ENCODE peak calls at places on chromosomes 16 and 17, in ten cellular contexts. T is IMR-90, J is uterus, F is Peyer's patch, Z is tibial nerve, I is tibial artery, S is fibroblast of lung, X is upper lobe of right lung, H is PC-3, R is coronary artery. K is an unnamed sample.

GRCh38 chr17:68973098-68973929 is 18.1 kb upstream of the ABCA8 start:
- DNase-seq in T (no peak), J (no peak), F (no peak), Z (no peak), I (no peak), S (no peak), X (no peak), H (no peak), R (no peak), K (no peak)

GRCh38 chr17:1787301-1787902 is 25.5 kb downstream of the SERPINF1 start:
- DNase-seq in T (peak), J (peak), F (peak), Z (no peak), I (peak), S (peak), X (no peak), H (peak), R (peak), K (peak)

GRCh38 chr16:83116274-83116892 is 489.6 kb downstream of the CDH13 start:
- DNase-seq in T (no peak), J (no peak), F (no peak), Z (no peak), I (no peak), S (no peak), X (no peak), H (no peak), R (no peak), K (no peak)

GRCh38 chr16:81755915-81756644 is 23.0 kb upstream of the PLCG2 start:
- DNase-seq in T (no peak), J (no peak), F (no peak), Z (no peak), I (no peak), S (no peak), X (no peak), H (no peak), R (no peak), K (no peak)

GRCh38 chr16:526181-527014 is 1.1 kb upstream of the CAPN15 start:
- DNase-seq in T (peak), J (no peak), F (peak), Z (no peak), I (peak), S (peak), X (peak), H (peak), R (peak), K (peak)

GRCh38 chr17:5042152-5043022 is 7.2 kb upstream of the SLC52A1 start:
- DNase-seq in T (no peak), J (no peak), F (peak), Z (no peak), I (no peak), S (no peak), X (no peak), H (no peak), R (no peak), K (no peak)

GRCh38 chr17:48522031-48522593 is 8.7 kb downstream of the HOXB1 start:
- DNase-seq in T (peak), J (peak), F (no peak), Z (no peak), I (no peak), S (peak), X (no peak), H (peak), R (no peak), K (no peak)

GRCh38 chr16:66924527-66925321 is 611 bp downstream of the RRAD start:
- DNase-seq in T (no peak), J (no peak), F (peak), Z (no peak), I (peak), S (no peak), X (peak), H (peak), R (no peak), K (peak)

GRCh38 chr17:76417499-76418143 is 33.2 kb downstream of the SPHK1 start:
- DNase-seq in T (no peak), J (no peak), F (no peak), Z (no peak), I (peak), S (peak), X (peak), H (no peak), R (no peak), K (no peak)

GRCh38 chr16:11024333-11025053 is 80.1 kb downstream of the CLEC16A start:
- DNase-seq in T (no peak), J (peak), F (no peak), Z (no peak), I (no peak), S (peak), X (no peak), H (peak), R (no peak), K (no peak)

GRCh38 chr17:30922235-30922993 is 669 bp downstream of the ADAP2 start:
- DNase-seq in T (no peak), J (no peak), F (peak), Z (no peak), I (peak), S (no peak), X (peak), H (no peak), R (no peak), K (peak)

GRCh38 chr16:56255904-56256303 is 64.6 kb downstream of the GNAO1 start:
- DNase-seq in T (no peak), J (no peak), F (no peak), Z (no peak), I (peak), S (no peak), X (no peak), H (no peak), R (no peak), K (no peak)

GRCh38 chr17:12665263-12666210 is at the start of gene MYOCD:
- DNase-seq in T (peak), J (peak), F (no peak), Z (no peak), I (peak), S (peak), X (peak), H (no peak), R (peak), K (peak)

GRCh38 chr16:88681709-88682451 is 4.4 kb downstream of the SNAI3 start:
- DNase-seq in T (peak), J (no peak), F (peak), Z (peak), I (no peak), S (peak), X (peak), H (no peak), R (no peak), K (peak)

GRCh38 chr17:7367918-7368596 is 12.8 kb upstream of the TNK1 start:
- DNase-seq in T (no peak), J (no peak), F (no peak), Z (no peak), I (no peak), S (no peak), X (no peak), H (no peak), R (no peak), K (no peak)

GRCh38 chr17:20703781-20704180 is 124.3 kb downstream of the CDRT15L2 start:
- DNase-seq in T (no peak), J (no peak), F (no peak), Z (no peak), I (no peak), S (no peak), X (no peak), H (peak), R (no peak), K (no peak)

GRCh38 chr16:26252598-26252997 is 560.8 kb downstream of the HS3ST4 start:
- DNase-seq in T (no peak), J (no peak), F (no peak), Z (no peak), I (no peak), S (no peak), X (no peak), H (no peak), R (no peak), K (no peak)

GRCh38 chr16:4314532-4315184 is 1.2 kb upstream of the GLIS2 start:
- DNase-seq in T (peak), J (no peak), F (no peak), Z (no peak), I (peak), S (peak), X (peak), H (peak), R (no peak), K (no peak)

GRCh38 chr16:13236308-13236707 is 334.9 kb downstream of the SHISA9 start:
- DNase-seq in T (no peak), J (no peak), F (no peak), Z (no peak), I (no peak), S (no peak), X (no peak), H (no peak), R (no peak), K (no peak)

GRCh38 chr16:82464192-82464591 is 162.6 kb upstream of the CDH13 start:
- DNase-seq in T (no peak), J (no peak), F (no peak), Z (no peak), I (no peak), S (no peak), X (no peak), H (no peak), R (no peak), K (no peak)

GRCh38 chr17:30493802-30494201 is 16.6 kb downstream of the GOSR1 start:
- DNase-seq in T (no peak), J (no peak), F (no peak), Z (no peak), I (no peak), S (no peak), X (no peak), H (no peak), R (no peak), K (no peak)

GRCh38 chr17:61380217-61380835 is 19.3 kb upstream of the TBX2 start:
- DNase-seq in T (no peak), J (no peak), F (no peak), Z (no peak), I (no peak), S (no peak), X (no peak), H (no peak), R (no peak), K (peak)

GRCh38 chr16:66741131-66741900 is 10.1 kb downstream of the DYNC1LI2 start:
- DNase-seq in T (peak), J (peak), F (peak), Z (peak), I (peak), S (peak), X (peak), H (peak), R (peak), K (peak)

GRCh38 chr17:5541610-5542202 is 42.6 kb downstream of the NLRP1 start:
- DNase-seq in T (no peak), J (no peak), F (no peak), Z (no peak), I (no peak), S (no peak), X (peak), H (no peak), R (peak), K (no peak)

GRCh38 chr17:78890111-78890897 is 12.7 kb downstream of the CEP295NL start:
- DNase-seq in T (no peak), J (no peak), F (peak), Z (peak), I (peak), S (no peak), X (peak), H (no peak), R (no peak), K (peak)

GRCh38 chr16:46918905-46919792 is 35.0 kb downstream of the GPT2 start:
- DNase-seq in T (no peak), J (no peak), F (peak), Z (no peak), I (no peak), S (no peak), X (no peak), H (no peak), R (no peak), K (no peak)

GRCh38 chr16:81956213-81956948 is 54.9 kb downstream of the SDR42E1 start:
- DNase-seq in T (no peak), J (no peak), F (no peak), Z (no peak), I (no peak), S (no peak), X (peak), H (no peak), R (no peak), K (peak)

GRCh38 chr17:82126479-82127314 is 28.7 kb upstream of the FASN start:
- DNase-seq in T (no peak), J (no peak), F (peak), Z (no peak), I (no peak), S (no peak), X (no peak), H (no peak), R (no peak), K (no peak)

GRCh38 chr17:8005951-8006730 is 3.7 kb downstream of the GUCY2D start:
- DNase-seq in T (no peak), J (no peak), F (no peak), Z (no peak), I (no peak), S (no peak), X (peak), H (no peak), R (peak), K (no peak)

GRCh38 chr17:41666336-41666680 is 22.4 kb upstream of the EIF1 start:
- DNase-seq in T (peak), J (no peak), F (peak), Z (no peak), I (no peak), S (peak), X (peak), H (peak), R (no peak), K (no peak)

GRCh38 chr17:72134560-72135399 is 14.0 kb downstream of the SOX9 start:
- DNase-seq in T (peak), J (no peak), F (no peak), Z (no peak), I (no peak), S (peak), X (no peak), H (peak), R (no peak), K (no peak)

GRCh38 chr17:78745407-78746088 is 36.5 kb downstream of the CYTH1 start:
- DNase-seq in T (peak), J (no peak), F (no peak), Z (peak), I (no peak), S (peak), X (no peak), H (peak), R (no peak), K (no peak)

GRCh38 chr17:79986441-79987186 is 49.1 kb downstream of the TBC1D16 start:
- DNase-seq in T (peak), J (no peak), F (no peak), Z (no peak), I (no peak), S (peak), X (no peak), H (no peak), R (no peak), K (peak)

GRCh38 chr17:21357281-21357680 is 18.9 kb upstream of the KCNJ12 start:
- DNase-seq in T (no peak), J (no peak), F (no peak), Z (no peak), I (no peak), S (no peak), X (no peak), H (no peak), R (no peak), K (no peak)

GRCh38 chr17:978110-979093 is 1.2 kb downstream of the NXN start:
- DNase-seq in T (peak), J (peak), F (no peak), Z (no peak), I (no peak), S (peak), X (peak), H (peak), R (no peak), K (no peak)

GRCh38 chr17:71247455-71248015 is 873.3 kb upstream of the SOX9 start:
- DNase-seq in T (no peak), J (no peak), F (no peak), Z (no peak), I (no peak), S (no peak), X (no peak), H (no peak), R (no peak), K (no peak)

GRCh38 chr17:62950067-62950466 is 16.0 kb upstream of the TANC2 start:
- DNase-seq in T (peak), J (peak), F (peak), Z (no peak), I (no peak), S (peak), X (no peak), H (peak), R (no peak), K (peak)

GRCh38 chr17:35612924-35613521 is 25.9 kb downstream of the AP2B1 start:
- DNase-seq in T (peak), J (no peak), F (peak), Z (peak), I (no peak), S (peak), X (no peak), H (peak), R (no peak), K (no peak)

GRCh38 chr16:19269098-19269497 is 16.4 kb upstream of the CLEC19A start:
- DNase-seq in T (no peak), J (no peak), F (no peak), Z (no peak), I (no peak), S (no peak), X (no peak), H (no peak), R (no peak), K (no peak)

DNA sequence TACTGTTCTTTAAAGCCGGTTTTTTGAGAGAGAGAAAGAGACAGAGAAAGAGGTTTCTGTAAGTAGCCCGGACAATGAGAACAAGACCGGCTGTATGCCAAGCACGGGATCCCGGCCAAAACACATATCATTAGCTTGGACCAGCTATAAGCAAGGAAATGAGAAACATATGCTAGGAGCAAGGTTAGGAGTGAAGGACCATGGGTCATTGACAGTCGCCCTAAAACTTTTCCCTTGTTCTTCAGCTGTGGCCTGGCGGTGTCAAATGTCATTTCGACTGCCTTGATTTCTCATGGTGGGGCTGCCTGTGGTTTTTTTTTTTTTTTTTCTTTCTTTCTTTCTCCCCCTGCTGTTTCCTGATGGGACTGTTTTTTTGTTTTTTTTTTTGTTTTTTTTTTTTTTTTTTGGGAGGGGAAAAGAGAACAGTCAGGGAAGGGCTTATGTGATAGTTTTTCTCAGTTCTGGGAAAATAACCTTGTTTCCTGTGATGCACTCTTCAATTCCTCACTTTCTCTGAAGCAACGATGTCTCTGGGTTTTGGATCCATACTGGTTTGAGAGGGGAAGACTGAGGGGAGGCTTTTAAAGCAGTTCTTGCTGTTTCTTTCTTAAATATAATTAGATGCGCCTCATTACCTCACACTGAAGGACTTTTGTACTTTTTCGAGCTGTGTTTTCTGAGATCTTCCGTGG is 124.8 kb upstream of the ZFHX3 start:
- DNase-seq in T (peak), J (peak), F (peak), Z (peak), I (peak), S (peak), X (peak), H (peak), R (no peak), K (peak)
- TF ChIP-seq CTCF in T (peak), J (no peak), F (no peak), Z (peak), I (peak), S (peak), X (peak), H (peak), R (no peak), K (peak)

GRCh38 chr17:74604748-74605147 is 12.7 kb upstream of the CD300LD start:
- DNase-seq in T (no peak), J (no peak), F (no peak), Z (no peak), I (no peak), S (no peak), X (no peak), H (no peak), R (no peak), K (no peak)

GRCh38 chr17:74604200-74604599 is 12.1 kb upstream of the CD300LD start:
- DNase-seq in T (no peak), J (no peak), F (peak), Z (no peak), I (no peak), S (no peak), X (no peak), H (no peak), R (no peak), K (no peak)

GRCh38 chr17:74603746-74604145 is 11.7 kb upstream of the CD300LD start:
- DNase-seq in T (no peak), J (no peak), F (no peak), Z (no peak), I (no peak), S (no peak), X (no peak), H (no peak), R (no peak), K (no peak)

GRCh38 chr17:74606050-74606449 is 14.0 kb upstream of the CD300LD start:
- DNase-seq in T (no peak), J (no peak), F (no peak), Z (no peak), I (no peak), S (no peak), X (no peak), H (no peak), R (no peak), K (no peak)

DNA sequence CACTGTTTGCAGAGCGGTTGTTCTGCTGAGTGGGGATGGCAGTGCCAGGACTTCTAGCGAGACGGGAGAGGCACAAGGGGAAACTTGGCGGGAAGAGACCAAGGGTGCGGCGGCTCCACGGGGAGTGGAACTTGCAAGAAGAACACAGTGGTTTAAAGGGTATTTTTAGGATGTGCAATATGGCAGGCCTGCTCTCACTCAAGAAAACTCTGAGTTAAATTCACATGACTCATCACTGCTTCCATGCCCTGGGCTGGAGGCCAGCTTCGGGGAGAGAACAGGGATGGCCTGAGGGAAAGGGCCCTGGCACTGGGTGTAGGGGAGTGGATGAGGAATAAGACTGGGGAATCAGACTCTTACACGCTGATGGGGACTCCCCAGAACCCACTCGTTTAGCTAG is 13.3 kb upstream of the CD300LD start:
- DNase-seq in T (peak), J (peak), F (no peak), Z (peak), I (peak), S (peak), X (no peak), H (peak), R (no peak), K (no peak)
- H3K27ac ChIP-seq in T (no peak), J (peak), F (peak), Z (no peak), I (no peak), S (no peak), X (no peak), H (no peak), R (no peak), K (no peak)

DNA sequence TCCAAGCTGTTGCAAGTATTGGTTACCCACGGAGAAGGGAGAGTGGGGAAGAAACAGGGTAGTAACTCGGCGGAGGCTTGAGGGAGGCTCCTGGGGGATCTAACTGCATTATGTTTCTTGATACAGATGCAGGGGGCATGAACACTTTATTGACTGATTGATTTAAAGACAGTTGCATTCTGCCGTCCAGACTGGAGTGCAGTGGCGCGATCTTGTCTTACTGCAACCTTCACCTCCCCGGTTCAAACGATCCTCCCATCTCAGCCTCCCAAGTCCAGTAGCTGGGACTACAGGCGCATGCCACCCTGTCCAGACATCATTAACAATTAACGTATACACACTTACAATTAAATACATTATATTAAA is 15.1 kb upstream of the ERN2 start:
- DNase-seq in T (no peak), J (no peak), F (no peak), Z (no peak), I (no peak), S (no peak), X (no peak), H (no peak), R (no peak), K (no peak)
- TF ChIP-seq CTCF in T (no peak), J (no peak), F (no peak), Z (no peak), I (no peak), S (no peak), X (no peak), H (no peak), R (no peak), K (no peak)

GRCh38 chr17:9809409-9809808 is 12.5 kb downstream of the GSG1L2 start:
- DNase-seq in T (no peak), J (no peak), F (no peak), Z (no peak), I (no peak), S (no peak), X (no peak), H (no peak), R (no peak), K (no peak)
- H3K27ac ChIP-seq in T (no peak), J (no peak), F (no peak), Z (no peak), I (no peak), S (no peak), X (no peak), H (peak), R (no peak), K (no peak)